ENCODE peak calls at places on chromosomes 13 and 19, in nine cellular contexts. U is endothelial cell of umbilical vein, O is AG04450, V is upper lobe of right lung, W is mesothelial cell of epicardium, N is progenitor cell of endocrine pancreas, G is heart right ventricle, I is tibial artery, R is coronary artery. C is an unnamed sample.

GRCh38 chr13:27578121-27579030 is 42.0 kb downstream of the LNX2 start:
- DNase-seq in U (no peak), O (no peak), V (no peak), W (no peak), N (no peak), G (no peak), I (no peak), R (no peak), C (no peak)

GRCh38 chr13:76454991-76455390 is 431.2 kb downstream of the KCTD12 start:
- DNase-seq in U (no peak), O (peak; percentile 8), V (no peak), W (no peak), N (no peak), G (no peak), I (no peak), R (no peak), C (no peak)

GRCh38 chr19:54332149-54332548 is 6.8 kb downstream of the LILRA4 start:
- DNase-seq in U (no peak), O (no peak), V (peak; percentile 34), W (no peak), N (no peak), G (no peak), I (no peak), R (no peak), C (no peak)

GRCh38 chr19:6787393-6787792 is 14.9 kb downstream of the VAV1 start:
- DNase-seq in U (no peak), O (no peak), V (no peak), W (no peak), N (no peak), G (no peak), I (no peak), R (no peak), C (no peak)

GRCh38 chr13:110453767-110454166 is 107.8 kb downstream of the RAB20 start:
- DNase-seq in U (no peak), O (no peak), V (no peak), W (no peak), N (no peak), G (no peak), I (no peak), R (no peak), C (no peak)

GRCh38 chr13:83879431-83880171 is 2.7 kb downstream of the SLITRK1 start:
- DNase-seq in U (no peak), O (no peak), V (no peak), W (no peak), N (no peak), G (no peak), I (no peak), R (no peak), C (no peak)

GRCh38 chr19:10503002-10503789 is at the start of gene KEAP1:
- DNase-seq in U (peak; percentile 40), O (no peak), V (peak; percentile 82), W (peak; percentile 58), N (no peak), G (peak; percentile 45), I (peak; percentile 72), R (peak; percentile 84), C (peak; percentile 41)

GRCh38 chr19:1069009-1069779 is 2.2 kb downstream of the ARHGAP45 start:
- DNase-seq in U (peak; percentile 29), O (no peak), V (peak; percentile 92), W (no peak), N (no peak), G (peak; percentile 72), I (peak; percentile 82), R (no peak), C (no peak)

GRCh38 chr13:109836629-109837607 is 50.5 kb upstream of the IRS2 start:
- DNase-seq in U (no peak), O (no peak), V (no peak), W (no peak), N (no peak), G (no peak), I (no peak), R (no peak), C (no peak)

GRCh38 chr13:21071015-21071414 is 9.6 kb upstream of the LATS2 start:
- DNase-seq in U (no peak), O (no peak), V (no peak), W (no peak), N (no peak), G (no peak), I (no peak), R (no peak), C (no peak)

GRCh38 chr13:81171065-81171647 is 830.2 kb upstream of the SPRY2 start:
- DNase-seq in U (peak; percentile 32), O (no peak), V (no peak), W (no peak), N (no peak), G (no peak), I (no peak), R (no peak), C (no peak)

DNA sequence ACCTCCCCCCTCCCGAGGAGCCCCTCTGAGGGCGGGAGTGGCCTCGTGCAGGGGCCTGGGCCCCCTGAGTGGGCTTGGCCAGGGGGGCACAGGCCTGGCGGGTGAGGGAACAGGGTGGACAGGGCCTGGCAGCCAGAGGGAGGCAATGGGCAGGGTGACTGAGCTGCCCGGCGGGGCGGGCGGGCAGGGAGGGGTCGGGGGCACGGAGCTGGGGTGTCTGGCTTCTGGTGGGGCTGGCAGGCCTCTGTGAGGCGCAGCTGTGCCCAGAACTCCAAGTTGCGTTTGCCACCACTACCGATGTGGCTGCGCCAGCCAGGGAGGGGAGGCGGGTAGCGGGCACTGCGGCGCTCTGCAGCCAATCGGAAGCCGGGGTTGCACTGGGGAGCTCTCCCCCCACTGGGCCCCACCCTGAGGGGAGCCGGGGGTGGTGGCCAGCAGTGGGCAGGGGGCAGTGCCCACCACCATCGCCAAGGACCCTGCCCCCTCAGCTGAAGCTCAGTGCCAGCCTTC is 7.2 kb downstream of the NFIX start:
- DNase-seq in U (no peak), O (no peak), V (peak; percentile 80), W (no peak), N (no peak), G (peak; percentile 66), I (peak; percentile 93), R (peak; percentile 91), C (no peak)
- TF ChIP-seq CTCF in U (no peak), O (no peak), V (no peak), W (no peak), N (no peak), G (no peak), I (peak; percentile 34), R (no peak), C (no peak)

GRCh38 chr13:25214371-25215252 is 42.5 kb upstream of the AMER2 start:
- DNase-seq in U (no peak), O (no peak), V (no peak), W (no peak), N (no peak), G (peak; percentile 16), I (no peak), R (peak; percentile 55), C (no peak)
- TF ChIP-seq CTCF in U (no peak), O (peak; percentile 16), V (no peak), W (no peak), N (no peak), G (no peak), I (no peak), R (no peak), C (no peak)

DNA sequence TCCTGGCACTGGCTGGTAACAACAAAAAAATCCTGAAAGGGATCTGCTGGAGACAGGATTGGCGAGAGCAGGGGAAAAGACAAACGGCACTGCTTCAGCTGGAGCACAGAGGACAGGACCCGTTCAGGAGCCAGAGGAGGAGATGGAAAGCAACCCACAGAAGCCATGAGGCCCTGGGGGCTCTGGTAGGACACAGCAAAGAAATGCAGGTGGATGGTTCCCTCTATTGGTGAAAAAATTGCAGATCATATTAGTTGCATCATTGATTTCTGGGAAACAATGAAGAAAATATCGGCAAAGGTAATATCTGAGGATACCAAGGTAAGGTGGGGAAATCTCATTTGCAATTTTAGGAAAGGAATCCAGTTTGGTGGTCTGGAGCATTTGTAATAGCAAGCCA is 25.7 kb upstream of the TPP2 start:
- DNase-seq in U (no peak), O (no peak), V (no peak), W (no peak), N (no peak), G (no peak), I (no peak), R (no peak), C (no peak)
- TF ChIP-seq CTCF in U (no peak), O (peak; percentile 11), V (no peak), W (no peak), N (peak; percentile 26), G (no peak), I (no peak), R (no peak), C (peak; percentile 41)

GRCh38 chr13:34941436-34941834 is 635 bp upstream of the NBEA start:
- DNase-seq in U (no peak), O (no peak), V (no peak), W (no peak), N (no peak), G (no peak), I (no peak), R (no peak), C (no peak)

GRCh38 chr13:34939771-34940170 is 2.3 kb upstream of the NBEA start:
- DNase-seq in U (no peak), O (no peak), V (no peak), W (no peak), N (no peak), G (no peak), I (no peak), R (no peak), C (no peak)

GRCh38 chr13:34943675-34944634 is 1.9 kb downstream of the NBEA start:
- DNase-seq in U (peak; percentile 9), O (no peak), V (no peak), W (no peak), N (no peak), G (no peak), I (no peak), R (no peak), C (no peak)

GRCh38 chr13:34942732-34943674 is 933 bp downstream of the NBEA start:
- DNase-seq in U (peak; percentile 19), O (no peak), V (peak; percentile 64), W (no peak), N (peak; percentile 28), G (peak; percentile 26), I (peak; percentile 65), R (peak; percentile 72), C (peak; percentile 5)

GRCh38 chr13:34941835-34942731 is at the start of gene NBEA:
- DNase-seq in U (peak; percentile 80), O (no peak), V (peak; percentile 89), W (peak; percentile 89), N (peak; percentile 87), G (peak; percentile 87), I (peak; percentile 78), R (peak; percentile 77), C (peak; percentile 76)
- TF ChIP-seq CTCF in U (no peak), O (no peak), V (no peak), W (peak; percentile 38), N (peak; percentile 32), G (peak; percentile 15), I (peak; percentile 44), R (peak; percentile 50), C (peak; percentile 33)

GRCh38 chr19:40941481-40942219 is 49.4 kb upstream of the CYP2B6 start:
- DNase-seq in U (no peak), O (no peak), V (no peak), W (no peak), N (no peak), G (no peak), I (no peak), R (no peak), C (no peak)
- TF ChIP-seq CTCF in U (no peak), O (no peak), V (no peak), W (no peak), N (no peak), G (no peak), I (no peak), R (no peak), C (no peak)

GRCh38 chr19:39746836-39747529 is 9.2 kb upstream of the CLC start:
- DNase-seq in U (no peak), O (no peak), V (no peak), W (no peak), N (no peak), G (no peak), I (no peak), R (no peak), C (no peak)
- TF ChIP-seq CTCF in U (no peak), O (no peak), V (no peak), W (no peak), N (peak; percentile 7), G (no peak), I (no peak), R (no peak), C (no peak)